ENCODE peak calls at places on chromosomes 2 and 18, in seven cellular contexts. H, S, D, J, P, R and M are unnamed samples.
A peak's percentile ranks its signal among the peaks of the same experiment; 100 is the strongest.

GRCh38 chr2:57291209-57291608 is 755.4 kb upstream of the VRK2 start:
- DNase-seq in H (no peak), S (peak; percentile 46), D (no peak), J (no peak), P (no peak), R (no peak), M (no peak)

GRCh38 chr18:7926526-7926925 is 359.4 kb downstream of the PTPRM start:
- DNase-seq in H (no peak), S (peak; percentile 75), D (no peak), J (no peak), P (no peak), R (no peak), M (no peak)

GRCh38 chr2:230661072-230661957 is 51.3 kb upstream of the CAB39 start:
- DNase-seq in H (no peak), S (no peak), D (no peak), J (no peak), P (no peak), R (no peak), M (no peak)

GRCh38 chr2:12824771-12825363 is 108.1 kb downstream of the TRIB2 start:
- DNase-seq in H (peak; percentile 95), S (no peak), D (peak; percentile 25), J (peak; percentile 91), P (no peak), R (peak; percentile 70), M (no peak)

GRCh38 chr2:216694201-216694825 is 1.0 kb downstream of the IGFBP5 start:
- DNase-seq in H (no peak), S (peak; percentile 91), D (peak; percentile 71), J (no peak), P (peak; percentile 32), R (peak; percentile 66), M (no peak)

GRCh38 chr18:77020561-77020960 is 112.0 kb downstream of the MBP start:
- DNase-seq in H (no peak), S (no peak), D (no peak), J (no peak), P (no peak), R (no peak), M (no peak)

GRCh38 chr2:31812051-31812798 is 198.6 kb downstream of the MEMO1 start:
- DNase-seq in H (no peak), S (no peak), D (peak; percentile 72), J (no peak), P (peak; percentile 27), R (no peak), M (no peak)

GRCh38 chr2:157173740-157174184 is 83.7 kb upstream of the GALNT5 start:
- DNase-seq in H (no peak), S (no peak), D (no peak), J (no peak), P (peak; percentile 98), R (no peak), M (no peak)

GRCh38 chr18:10495936-10496335 is 29.9 kb upstream of the NAPG start:
- DNase-seq in H (no peak), S (no peak), D (no peak), J (no peak), P (no peak), R (no peak), M (no peak)

GRCh38 chr18:74420491-74420890 is 36.6 kb downstream of the DIPK1C start:
- DNase-seq in H (no peak), S (no peak), D (no peak), J (no peak), P (no peak), R (peak; percentile 41), M (no peak)

GRCh38 chr18:23712445-23712844 is 23.2 kb downstream of the LAMA3 start:
- DNase-seq in H (no peak), S (no peak), D (no peak), J (no peak), P (no peak), R (no peak), M (no peak)

GRCh38 chr2:99662761-99663341 is 173.0 kb upstream of the REV1 start:
- DNase-seq in H (no peak), S (no peak), D (no peak), J (no peak), P (peak; percentile 82), R (no peak), M (no peak)

GRCh38 chr2:96345403-96345802 is 9.8 kb downstream of the NCAPH start:
- DNase-seq in H (no peak), S (peak; percentile 71), D (no peak), J (no peak), P (no peak), R (no peak), M (no peak)

DNA sequence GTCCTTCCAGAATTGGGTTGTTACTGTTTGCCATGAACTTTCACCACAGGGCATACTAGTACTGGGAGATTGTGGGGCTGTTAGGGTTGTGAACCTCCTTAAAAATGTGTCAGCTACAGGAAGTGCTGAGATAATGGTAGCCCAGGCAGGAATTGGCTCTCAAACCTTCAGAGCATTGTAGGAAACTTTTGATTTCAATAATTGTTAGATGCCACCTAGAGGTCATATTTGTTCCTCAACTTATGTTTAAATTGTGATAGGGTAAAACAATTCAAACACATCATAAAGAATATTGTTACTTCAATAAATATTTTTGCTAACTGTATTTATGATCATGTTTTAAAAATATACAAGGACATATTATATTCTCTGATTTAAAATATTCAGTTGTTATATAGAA is 594.6 kb downstream of the ADCYAP1 start:
- DNase-seq in H (no peak), S (no peak), D (no peak), J (no peak), P (no peak), R (no peak), M (no peak)
- TF ChIP-seq CTCF in H (no peak), S (peak; percentile 44), D (no peak), J (peak; percentile 15), P (no peak), R (no peak), M (no peak)

DNA sequence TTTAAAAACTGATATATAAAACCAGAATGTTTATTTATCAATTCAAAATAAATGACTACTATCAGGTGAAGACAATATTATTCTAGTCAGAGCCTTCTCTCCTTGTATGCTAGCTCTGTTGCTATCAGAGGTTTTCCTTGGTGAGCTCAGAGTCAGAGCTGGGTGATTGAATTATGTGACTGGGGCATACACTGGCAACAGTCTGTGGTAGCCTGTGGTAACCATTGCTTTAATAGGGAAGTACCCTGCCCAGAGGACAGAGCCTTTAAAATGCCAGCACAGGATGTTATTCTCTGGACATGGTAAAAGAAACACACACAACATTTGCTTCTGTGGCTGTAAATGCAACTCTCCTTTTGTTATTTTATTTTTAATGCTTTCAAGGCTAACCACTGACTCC is 124.7 kb downstream of the PPP1R1C start:
- DNase-seq in H (no peak), S (no peak), D (no peak), J (no peak), P (no peak), R (no peak), M (no peak)
- H3K4me3 ChIP-seq in H (no peak overlapping the region), S (no peak overlapping the region), D (no peak overlapping the region), J (no peak overlapping the region), P (no peak overlapping the region), R (no peak overlapping the region), M (no peak overlapping the region)

GRCh38 chr2:39225564-39225963 is 18.2 kb downstream of the CDKL4 start:
- DNase-seq in H (no peak), S (no peak), D (no peak), J (no peak), P (no peak), R (no peak), M (no peak)

GRCh38 chr2:39223909-39224308 is 19.9 kb downstream of the CDKL4 start:
- DNase-seq in H (no peak), S (no peak), D (no peak), J (no peak), P (no peak), R (no peak), M (no peak)

GRCh38 chr2:39232141-39232540 is 11.6 kb downstream of the CDKL4 start:
- DNase-seq in H (no peak), S (no peak), D (no peak), J (no peak), P (no peak), R (no peak), M (no peak)

GRCh38 chr2:39227628-39228412 is 15.9 kb downstream of the CDKL4 start:
- DNase-seq in H (no peak), S (peak; percentile 92), D (peak; percentile 75), J (no peak), P (peak; percentile 69), R (peak; percentile 80), M (peak; percentile 82)

GRCh38 chr2:39228413-39229209 is 15.2 kb downstream of the CDKL4 start:
- DNase-seq in H (no peak), S (peak; percentile 70), D (no peak), J (no peak), P (no peak), R (no peak), M (peak; percentile 25)
- TF ChIP-seq CTCF in H (no peak), S (peak; percentile 45), D (no peak), J (peak; percentile 42), P (no peak), R (no peak), M (no peak)

GRCh38 chr2:228648541-228648940 is 467.1 kb upstream of the SPHKAP start:
- DNase-seq in H (no peak), S (no peak), D (no peak), J (no peak), P (no peak), R (no peak), M (no peak)

GRCh38 chr2:228646061-228646460 is 464.6 kb upstream of the SPHKAP start:
- DNase-seq in H (no peak), S (no peak), D (no peak), J (no peak), P (no peak), R (no peak), M (no peak)

GRCh38 chr2:228649447-228649846 is 468.0 kb upstream of the SPHKAP start:
- DNase-seq in H (no peak), S (no peak), D (no peak), J (no peak), P (no peak), R (no peak), M (no peak)

GRCh38 chr2:228642861-228643260 is 461.4 kb upstream of the SPHKAP start:
- DNase-seq in H (no peak), S (no peak), D (peak; percentile 52), J (no peak), P (no peak), R (no peak), M (no peak)

DNA sequence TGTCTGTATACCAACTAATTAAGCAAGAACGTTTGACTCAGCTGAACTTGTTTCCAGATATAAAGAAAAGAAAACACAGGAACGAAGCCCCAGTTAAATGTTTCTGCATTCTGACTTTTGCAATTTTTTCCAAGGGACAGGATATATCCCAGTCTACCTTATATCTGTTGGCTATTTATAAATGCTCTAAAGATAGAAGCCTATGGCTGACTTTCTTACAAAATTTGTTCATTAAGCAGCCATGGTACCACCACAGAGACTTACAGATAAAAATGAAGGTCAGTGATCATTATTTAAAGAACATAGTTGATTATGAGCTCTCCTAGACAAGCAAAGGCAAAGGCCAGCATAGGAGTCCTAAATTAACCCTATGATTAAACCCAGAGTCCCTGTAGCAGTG is 462.7 kb upstream of the SPHKAP start:
- DNase-seq in H (no peak), S (no peak), D (no peak), J (no peak), P (no peak), R (no peak), M (no peak)
- H3K4me3 ChIP-seq in H (no peak overlapping the region), S (no peak overlapping the region), D (no peak overlapping the region), J (no peak overlapping the region), P (no peak overlapping the region), R (no peak overlapping the region), M (no peak overlapping the region)